ENCODE peak calls at places on chromosomes 1 and 21, in eight cellular contexts. One of them, this sample, is unnamed.

GRCh38 chr21:33069243-33069642 is 698 bp upstream of the OLIG1 start:
- DNase-seq in fibroblast of villous mesenchyme: no peak
- DNase-seq in uterus: no peak
- DNase-seq in NB4: no peak
- DNase-seq in colonic mucosa: no peak
- DNase-seq in K562: no peak
- DNase-seq in H1: no peak
- DNase-seq in astrocyte of the spinal cord: no peak
- DNase-seq in this sample: no peak

GRCh38 chr1:29332204-29332603 is 95.9 kb downstream of the PTPRU start:
- DNase-seq in H1: peak; percentile 49
- DNase-seq in fibroblast of villous mesenchyme: peak; percentile 41
- DNase-seq in K562: peak; percentile 65
- DNase-seq in astrocyte of the spinal cord: peak; percentile 37
- DNase-seq in uterus: no peak
- DNase-seq in NB4: peak; percentile 58
- DNase-seq in colonic mucosa: peak; percentile 42
- DNase-seq in this sample: no peak

GRCh38 chr1:176575991-176576390 is 113.0 kb downstream of the PAPPA2 start:
- DNase-seq in colonic mucosa: no peak
- DNase-seq in uterus: no peak
- DNase-seq in H1: no peak
- DNase-seq in fibroblast of villous mesenchyme: no peak
- DNase-seq in NB4: no peak
- DNase-seq in K562: no peak
- DNase-seq in astrocyte of the spinal cord: no peak
- DNase-seq in this sample: no peak

GRCh38 chr1:212388985-212389716 is 25.5 kb downstream of the PACC1 start:
- DNase-seq in astrocyte of the spinal cord: no peak
- DNase-seq in H1: no peak
- DNase-seq in fibroblast of villous mesenchyme: no peak
- DNase-seq in K562: no peak
- DNase-seq in uterus: no peak
- DNase-seq in NB4: no peak
- DNase-seq in colonic mucosa: no peak
- DNase-seq in this sample: no peak

GRCh38 chr1:214002060-214002459 is 14.3 kb downstream of the PROX1 start:
- DNase-seq in colonic mucosa: no peak
- DNase-seq in fibroblast of villous mesenchyme: no peak
- DNase-seq in NB4: no peak
- DNase-seq in H1: no peak
- DNase-seq in K562: no peak
- DNase-seq in astrocyte of the spinal cord: no peak
- DNase-seq in uterus: no peak
- DNase-seq in this sample: no peak

GRCh38 chr1:1157914-1158710 is 15.6 kb upstream of the TTLL10 start:
- DNase-seq in astrocyte of the spinal cord: peak; percentile 10
- DNase-seq in colonic mucosa: peak; percentile 86
- DNase-seq in K562: peak; percentile 80
- DNase-seq in fibroblast of villous mesenchyme: peak; percentile 26
- DNase-seq in NB4: peak; percentile 46
- DNase-seq in uterus: peak; percentile 39
- DNase-seq in H1: no peak
- DNase-seq in this sample: no peak

GRCh38 chr1:2416403-2416802 is 4.0 kb upstream of the PEX10 start:
- DNase-seq in fibroblast of villous mesenchyme: no peak
- DNase-seq in uterus: no peak
- DNase-seq in H1: no peak
- DNase-seq in K562: no peak
- DNase-seq in astrocyte of the spinal cord: no peak
- DNase-seq in colonic mucosa: peak; percentile 68
- DNase-seq in NB4: no peak
- DNase-seq in this sample: no peak

GRCh38 chr21:33025471-33026298 is at the start of gene OLIG2:
- DNase-seq in fibroblast of villous mesenchyme: peak; percentile 11
- DNase-seq in uterus: no peak
- DNase-seq in NB4: peak; percentile 98
- DNase-seq in colonic mucosa: no peak
- DNase-seq in H1: peak; percentile 72
- DNase-seq in K562: peak; percentile 36
- DNase-seq in astrocyte of the spinal cord: no peak
- DNase-seq in this sample: no peak

GRCh38 chr21:15121655-15122120 is 56.9 kb upstream of the NRIP1 start:
- DNase-seq in NB4: no peak
- DNase-seq in K562: no peak
- DNase-seq in colonic mucosa: no peak
- DNase-seq in H1: no peak
- DNase-seq in astrocyte of the spinal cord: peak; percentile 71
- DNase-seq in fibroblast of villous mesenchyme: peak; percentile 66
- DNase-seq in uterus: no peak
- DNase-seq in this sample: peak; percentile 24

GRCh38 chr1:168408531-168409242 is 128.0 kb downstream of the TBX19 start:
- DNase-seq in NB4: peak; percentile 7
- DNase-seq in K562: no peak
- DNase-seq in fibroblast of villous mesenchyme: peak; percentile 23
- DNase-seq in colonic mucosa: no peak
- DNase-seq in uterus: no peak
- DNase-seq in H1: no peak
- DNase-seq in astrocyte of the spinal cord: peak; percentile 53
- DNase-seq in this sample: peak; percentile 26

GRCh38 chr1:40872266-40872665 is 10.1 kb upstream of the CITED4 start:
- DNase-seq in fibroblast of villous mesenchyme: no peak
- DNase-seq in NB4: no peak
- DNase-seq in K562: no peak
- DNase-seq in H1: no peak
- DNase-seq in colonic mucosa: no peak
- DNase-seq in uterus: no peak
- DNase-seq in astrocyte of the spinal cord: peak; percentile 24
- DNase-seq in this sample: no peak

GRCh38 chr1:19193004-19193403 is 17.1 kb downstream of the UBR4 start:
- DNase-seq in astrocyte of the spinal cord: no peak
- DNase-seq in NB4: no peak
- DNase-seq in H1: no peak
- DNase-seq in K562: no peak
- DNase-seq in colonic mucosa: no peak
- DNase-seq in fibroblast of villous mesenchyme: no peak
- DNase-seq in uterus: no peak
- DNase-seq in this sample: no peak

GRCh38 chr1:184242507-184242943 is 144.3 kb upstream of the C1orf21 start:
- DNase-seq in K562: no peak
- DNase-seq in H1: no peak
- DNase-seq in fibroblast of villous mesenchyme: peak; percentile 94
- DNase-seq in astrocyte of the spinal cord: peak; percentile 61
- DNase-seq in NB4: no peak
- DNase-seq in uterus: no peak
- DNase-seq in colonic mucosa: no peak
- DNase-seq in this sample: no peak

GRCh38 chr1:150562384-150563339 is 13.5 kb downstream of the ADAMTSL4 start:
- DNase-seq in colonic mucosa: peak; percentile 67
- DNase-seq in K562: no peak
- DNase-seq in NB4: peak; percentile 48
- DNase-seq in fibroblast of villous mesenchyme: peak; percentile 38
- DNase-seq in uterus: no peak
- DNase-seq in H1: no peak
- DNase-seq in astrocyte of the spinal cord: no peak
- DNase-seq in this sample: no peak

GRCh38 chr1:69483219-69483618 is 84.5 kb upstream of the LRRC7 start:
- DNase-seq in fibroblast of villous mesenchyme: no peak
- DNase-seq in K562: no peak
- DNase-seq in astrocyte of the spinal cord: no peak
- DNase-seq in colonic mucosa: no peak
- DNase-seq in H1: no peak
- DNase-seq in NB4: no peak
- DNase-seq in uterus: no peak
- DNase-seq in this sample: no peak

GRCh38 chr1:53060580-53060979 is 1.4 kb upstream of the PODN start:
- DNase-seq in uterus: peak; percentile 69
- DNase-seq in colonic mucosa: no peak
- DNase-seq in K562: no peak
- DNase-seq in fibroblast of villous mesenchyme: peak; percentile 33
- DNase-seq in NB4: no peak
- DNase-seq in astrocyte of the spinal cord: peak; percentile 19
- DNase-seq in H1: no peak
- DNase-seq in this sample: no peak

GRCh38 chr1:162832470-162832869 is 28.5 kb downstream of the CCDC190 start:
- DNase-seq in colonic mucosa: no peak
- DNase-seq in uterus: no peak
- DNase-seq in NB4: no peak
- DNase-seq in H1: no peak
- DNase-seq in fibroblast of villous mesenchyme: peak; percentile 12
- DNase-seq in K562: no peak
- DNase-seq in astrocyte of the spinal cord: no peak
- DNase-seq in this sample: no peak

GRCh38 chr1:52904590-52905375 is 16.8 kb downstream of the ECHDC2 start:
- DNase-seq in astrocyte of the spinal cord: no peak
- DNase-seq in NB4: peak; percentile 61
- DNase-seq in uterus: no peak
- DNase-seq in K562: peak; percentile 89
- DNase-seq in fibroblast of villous mesenchyme: peak; percentile 42
- DNase-seq in colonic mucosa: no peak
- DNase-seq in H1: peak; percentile 38
- DNase-seq in this sample: no peak

GRCh38 chr1:235883261-235883927 is 16.7 kb upstream of the LYST start:
- DNase-seq in NB4: peak; percentile 29
- DNase-seq in fibroblast of villous mesenchyme: peak; percentile 98
- DNase-seq in H1: no peak
- DNase-seq in colonic mucosa: peak; percentile 76
- DNase-seq in uterus: peak; percentile 84
- DNase-seq in K562: no peak
- DNase-seq in astrocyte of the spinal cord: peak; percentile 95
- DNase-seq in this sample: peak; percentile 93

GRCh38 chr1:7458946-7459345 is 312.1 kb upstream of the VAMP3 start:
- DNase-seq in uterus: no peak
- DNase-seq in astrocyte of the spinal cord: no peak
- DNase-seq in NB4: no peak
- DNase-seq in fibroblast of villous mesenchyme: no peak
- DNase-seq in K562: no peak
- DNase-seq in colonic mucosa: no peak
- DNase-seq in H1: no peak
- DNase-seq in this sample: no peak

GRCh38 chr1:177023710-177024109 is 140.8 kb downstream of the ASTN1 start:
- DNase-seq in uterus: no peak
- DNase-seq in astrocyte of the spinal cord: no peak
- DNase-seq in colonic mucosa: no peak
- DNase-seq in H1: no peak
- DNase-seq in NB4: no peak
- DNase-seq in K562: no peak
- DNase-seq in fibroblast of villous mesenchyme: no peak
- DNase-seq in this sample: no peak

GRCh38 chr1:28200234-28200873 is 23.9 kb upstream of the PTAFR start:
- DNase-seq in astrocyte of the spinal cord: no peak
- DNase-seq in K562: no peak
- DNase-seq in NB4: no peak
- DNase-seq in H1: no peak
- DNase-seq in colonic mucosa: no peak
- DNase-seq in uterus: no peak
- DNase-seq in fibroblast of villous mesenchyme: no peak
- DNase-seq in this sample: no peak

GRCh38 chr1:207804746-207805468 is 53.1 kb downstream of the CD46 start:
- DNase-seq in astrocyte of the spinal cord: no peak
- DNase-seq in uterus: no peak
- DNase-seq in NB4: no peak
- DNase-seq in colonic mucosa: no peak
- DNase-seq in fibroblast of villous mesenchyme: no peak
- DNase-seq in K562: no peak
- DNase-seq in H1: no peak
- DNase-seq in this sample: no peak

GRCh38 chr1:21661886-21662285 is 7.3 kb downstream of the RAP1GAP start:
- DNase-seq in fibroblast of villous mesenchyme: no peak
- DNase-seq in K562: no peak
- DNase-seq in colonic mucosa: no peak
- DNase-seq in uterus: no peak
- DNase-seq in NB4: no peak
- DNase-seq in H1: no peak
- DNase-seq in astrocyte of the spinal cord: no peak
- DNase-seq in this sample: no peak

GRCh38 chr1:21657456-21658190 is 11.5 kb downstream of the RAP1GAP start:
- DNase-seq in H1: no peak
- DNase-seq in K562: peak; percentile 46
- DNase-seq in NB4: no peak
- DNase-seq in fibroblast of villous mesenchyme: no peak
- DNase-seq in colonic mucosa: no peak
- DNase-seq in uterus: no peak
- DNase-seq in astrocyte of the spinal cord: no peak
- DNase-seq in this sample: no peak

GRCh38 chr1:21662426-21663250 is 6.5 kb downstream of the RAP1GAP start:
- DNase-seq in astrocyte of the spinal cord: no peak
- DNase-seq in fibroblast of villous mesenchyme: no peak
- DNase-seq in colonic mucosa: no peak
- DNase-seq in uterus: no peak
- DNase-seq in NB4: no peak
- DNase-seq in K562: no peak
- DNase-seq in H1: no peak
- DNase-seq in this sample: no peak

GRCh38 chr1:21659924-21660326 is 9.2 kb downstream of the RAP1GAP start:
- DNase-seq in K562: no peak
- DNase-seq in uterus: no peak
- DNase-seq in astrocyte of the spinal cord: no peak
- DNase-seq in NB4: no peak
- DNase-seq in colonic mucosa: no peak
- DNase-seq in H1: no peak
- DNase-seq in fibroblast of villous mesenchyme: no peak
- DNase-seq in this sample: no peak

GRCh38 chr1:21659099-21659923 is 9.8 kb downstream of the RAP1GAP start:
- DNase-seq in NB4: peak; percentile 80
- DNase-seq in colonic mucosa: peak; percentile 68
- DNase-seq in K562: peak; percentile 99
- DNase-seq in astrocyte of the spinal cord: peak; percentile 56
- DNase-seq in uterus: peak; percentile 62
- DNase-seq in H1: peak; percentile 62
- DNase-seq in fibroblast of villous mesenchyme: peak; percentile 59
- DNase-seq in this sample: no peak
- H3K4me3 ChIP-seq in NB4: no peak overlapping the region
- H3K4me3 ChIP-seq in colonic mucosa: no peak overlapping the region
- H3K4me3 ChIP-seq in K562: peak overlapping the region; percentile 36
- H3K4me3 ChIP-seq in astrocyte of the spinal cord: no peak overlapping the region
- H3K4me3 ChIP-seq in uterus: no peak overlapping the region
- H3K4me3 ChIP-seq in H1: peak overlapping the region; percentile 69
- H3K4me3 ChIP-seq in fibroblast of villous mesenchyme: no peak overlapping the region
- H3K4me3 ChIP-seq in this sample: no peak overlapping the region

GRCh38 chr21:34795152-34796141 is 126.7 kb downstream of the CLIC6 start:
- DNase-seq in NB4: no peak
- DNase-seq in uterus: no peak
- DNase-seq in H1: no peak
- DNase-seq in astrocyte of the spinal cord: peak; percentile 68
- DNase-seq in fibroblast of villous mesenchyme: peak; percentile 92
- DNase-seq in colonic mucosa: peak; percentile 65
- DNase-seq in K562: no peak
- DNase-seq in this sample: no peak
- TF ChIP-seq CTCF in NB4: no peak
- TF ChIP-seq CTCF in uterus: no peak
- TF ChIP-seq CTCF in H1: no peak
- TF ChIP-seq CTCF in astrocyte of the spinal cord: peak; percentile 32
- TF ChIP-seq CTCF in fibroblast of villous mesenchyme: no peak
- TF ChIP-seq CTCF in colonic mucosa: no peak
- TF ChIP-seq CTCF in K562: no peak
- TF ChIP-seq CTCF in this sample: peak; percentile 12

GRCh38 chr1:14756617-14757259 is 158.3 kb downstream of the KAZN start:
- DNase-seq in astrocyte of the spinal cord: no peak
- DNase-seq in fibroblast of villous mesenchyme: no peak
- DNase-seq in NB4: no peak
- DNase-seq in H1: no peak
- DNase-seq in K562: no peak
- DNase-seq in colonic mucosa: no peak
- DNase-seq in uterus: no peak
- DNase-seq in this sample: no peak
- H3K4me3 ChIP-seq in astrocyte of the spinal cord: no peak overlapping the region
- H3K4me3 ChIP-seq in fibroblast of villous mesenchyme: no peak overlapping the region
- H3K4me3 ChIP-seq in NB4: no peak overlapping the region
- H3K4me3 ChIP-seq in H1: no peak overlapping the region
- H3K4me3 ChIP-seq in K562: no peak overlapping the region
- H3K4me3 ChIP-seq in colonic mucosa: no peak overlapping the region
- H3K4me3 ChIP-seq in uterus: no peak overlapping the region
- H3K4me3 ChIP-seq in this sample: no peak overlapping the region

GRCh38 chr1:110893908-110894490 is 21.1 kb downstream of the CD53 start:
- DNase-seq in H1: no peak
- DNase-seq in K562: no peak
- DNase-seq in NB4: no peak
- DNase-seq in astrocyte of the spinal cord: no peak
- DNase-seq in uterus: no peak
- DNase-seq in colonic mucosa: no peak
- DNase-seq in fibroblast of villous mesenchyme: no peak
- DNase-seq in this sample: no peak
- TF ChIP-seq CTCF in H1: no peak
- TF ChIP-seq CTCF in K562: peak; percentile 51
- TF ChIP-seq CTCF in NB4: no peak
- TF ChIP-seq CTCF in astrocyte of the spinal cord: no peak
- TF ChIP-seq CTCF in uterus: no peak
- TF ChIP-seq CTCF in colonic mucosa: no peak
- TF ChIP-seq CTCF in fibroblast of villous mesenchyme: no peak
- TF ChIP-seq CTCF in this sample: no peak

This sample was measured in astrocyte of the cerebellum.